ENCODE peak calls at places on chromosomes 3 and 15, in five cellular contexts. O, I, G, M and Q are unnamed samples.

GRCh38 chr3:123258811-123259420 is 57.2 kb downstream of the SEC22A start:
- DNase-seq in O (no peak), I (no peak), G (no peak), M (peak), Q (peak)

GRCh38 chr3:169699536-169700050 is 36.1 kb upstream of the MECOM start:
- DNase-seq in O (no peak), I (no peak), G (peak), M (peak), Q (no peak)

GRCh38 chr15:67125589-67126502 is 60.4 kb downstream of the SMAD3 start:
- DNase-seq in O (no peak), I (no peak), G (peak), M (peak), Q (peak)

GRCh38 chr15:43226436-43227305 is 5.9 kb upstream of the EPB42 start:
- DNase-seq in O (no peak), I (no peak), G (no peak), M (no peak), Q (no peak)

GRCh38 chr15:100180921-100181320 is 160.9 kb downstream of the ADAMTS17 start:
- DNase-seq in O (no peak), I (no peak), G (no peak), M (no peak), Q (no peak)

GRCh38 chr15:93986400-93986984 is 244.9 kb upstream of the MCTP2 start:
- DNase-seq in O (no peak), I (no peak), G (no peak), M (no peak), Q (no peak)

GRCh38 chr3:152352559-152352958 is 83.8 kb downstream of the MBNL1 start:
- DNase-seq in O (no peak), I (no peak), G (no peak), M (peak), Q (peak)

GRCh38 chr3:11591401-11592266 is 52.1 kb downstream of the VGLL4 start:
- DNase-seq in O (no peak), I (no peak), G (no peak), M (peak), Q (peak)

GRCh38 chr15:90838066-90838465 is 30.3 kb upstream of the FURIN start:
- DNase-seq in O (peak), I (no peak), G (no peak), M (no peak), Q (no peak)

GRCh38 chr15:67103869-67104268 is 38.5 kb downstream of the SMAD3 start:
- DNase-seq in O (no peak), I (no peak), G (no peak), M (peak), Q (no peak)

GRCh38 chr15:75309711-75310110 is 26.2 kb upstream of the COMMD4 start:
- DNase-seq in O (no peak), I (no peak), G (no peak), M (no peak), Q (peak)

GRCh38 chr15:69160976-69161877 is 792 bp downstream of the GLCE start:
- DNase-seq in O (peak), I (peak), G (no peak), M (no peak), Q (peak)

GRCh38 chr15:88657326-88658069 is 18.7 kb downstream of the ISG20 start:
- DNase-seq in O (no peak), I (peak), G (peak), M (peak), Q (peak)

GRCh38 chr3:179179979-179180758 is 32.0 kb downstream of the PIK3CA start:
- DNase-seq in O (no peak), I (no peak), G (no peak), M (peak), Q (peak)

GRCh38 chr3:112390783-112391641 is 58.1 kb downstream of the CD200 start:
- DNase-seq in O (no peak), I (no peak), G (no peak), M (peak), Q (peak)

GRCh38 chr3:101850327-101851048 is 1.2 kb downstream of the NFKBIZ start:
- DNase-seq in O (no peak), I (no peak), G (no peak), M (peak), Q (peak)

GRCh38 chr3:124229407-124229806 is 237.5 kb upstream of the ROPN1 start:
- DNase-seq in O (no peak), I (no peak), G (peak), M (no peak), Q (no peak)

GRCh38 chr3:81249540-81250029 is 511.9 kb downstream of the GBE1 start:
- DNase-seq in O (no peak), I (no peak), G (no peak), M (peak), Q (peak)

GRCh38 chr15:62940755-62941361 is 101.7 kb upstream of the TPM1 start:
- DNase-seq in O (no peak), I (no peak), G (peak), M (peak), Q (peak)

GRCh38 chr15:67187351-67187854 is 67.1 kb downstream of the AAGAB start:
- DNase-seq in O (no peak), I (no peak), G (no peak), M (no peak), Q (peak)

GRCh38 chr15:60062826-60063225 is 58.7 kb downstream of the FOXB1 start:
- DNase-seq in O (no peak), I (no peak), G (peak), M (no peak), Q (peak)

GRCh38 chr3:112117826-112118571 is 15.0 kb downstream of the GCSAM start:
- DNase-seq in O (no peak), I (no peak), G (peak), M (no peak), Q (no peak)

GRCh38 chr3:14989943-14990753 is 42.8 kb downstream of the NR2C2 start:
- DNase-seq in O (no peak), I (no peak), G (no peak), M (peak), Q (peak)

GRCh38 chr15:91853968-91854943 is 748 bp downstream of the SLCO3A1 start:
- DNase-seq in O (no peak), I (peak), G (peak), M (no peak), Q (peak)

GRCh38 chr15:79811406-79812405 is 85.1 kb downstream of the MTHFS start:
- DNase-seq in O (no peak), I (no peak), G (no peak), M (no peak), Q (peak)

GRCh38 chr15:91271565-91272153 is 171.6 kb downstream of the SV2B start:
- DNase-seq in O (no peak), I (peak), G (no peak), M (peak), Q (peak)

GRCh38 chr15:99546436-99547100 is 19.2 kb upstream of the MEF2A start:
- DNase-seq in O (no peak), I (no peak), G (no peak), M (no peak), Q (no peak)

GRCh38 chr3:78427303-78427702 is 1340.5 kb downstream of the ROBO1 start:
- DNase-seq in O (no peak), I (no peak), G (no peak), M (no peak), Q (peak)

GRCh38 chr3:52177701-52178042 is 20.3 kb upstream of the ALAS1 start:
- DNase-seq in O (no peak), I (no peak), G (no peak), M (no peak), Q (no peak)

GRCh38 chr3:52178537-52178936 is 19.4 kb upstream of the ALAS1 start:
- DNase-seq in O (no peak), I (no peak), G (no peak), M (no peak), Q (no peak)

GRCh38 chr3:52175416-52176187 is 21.4 kb upstream of the POC1A start:
- DNase-seq in O (no peak), I (no peak), G (no peak), M (no peak), Q (no peak)

GRCh38 chr3:52176188-52176752 is 21.7 kb upstream of the ALAS1 start:
- DNase-seq in O (no peak), I (no peak), G (no peak), M (no peak), Q (no peak)

GRCh38 chr3:52176951-52177700 is 20.8 kb upstream of the ALAS1 start:
- DNase-seq in O (no peak), I (no peak), G (no peak), M (no peak), Q (no peak)
- TF ChIP-seq CTCF in O (no peak), I (no peak), G (no peak), M (no peak), Q (no peak)

DNA sequence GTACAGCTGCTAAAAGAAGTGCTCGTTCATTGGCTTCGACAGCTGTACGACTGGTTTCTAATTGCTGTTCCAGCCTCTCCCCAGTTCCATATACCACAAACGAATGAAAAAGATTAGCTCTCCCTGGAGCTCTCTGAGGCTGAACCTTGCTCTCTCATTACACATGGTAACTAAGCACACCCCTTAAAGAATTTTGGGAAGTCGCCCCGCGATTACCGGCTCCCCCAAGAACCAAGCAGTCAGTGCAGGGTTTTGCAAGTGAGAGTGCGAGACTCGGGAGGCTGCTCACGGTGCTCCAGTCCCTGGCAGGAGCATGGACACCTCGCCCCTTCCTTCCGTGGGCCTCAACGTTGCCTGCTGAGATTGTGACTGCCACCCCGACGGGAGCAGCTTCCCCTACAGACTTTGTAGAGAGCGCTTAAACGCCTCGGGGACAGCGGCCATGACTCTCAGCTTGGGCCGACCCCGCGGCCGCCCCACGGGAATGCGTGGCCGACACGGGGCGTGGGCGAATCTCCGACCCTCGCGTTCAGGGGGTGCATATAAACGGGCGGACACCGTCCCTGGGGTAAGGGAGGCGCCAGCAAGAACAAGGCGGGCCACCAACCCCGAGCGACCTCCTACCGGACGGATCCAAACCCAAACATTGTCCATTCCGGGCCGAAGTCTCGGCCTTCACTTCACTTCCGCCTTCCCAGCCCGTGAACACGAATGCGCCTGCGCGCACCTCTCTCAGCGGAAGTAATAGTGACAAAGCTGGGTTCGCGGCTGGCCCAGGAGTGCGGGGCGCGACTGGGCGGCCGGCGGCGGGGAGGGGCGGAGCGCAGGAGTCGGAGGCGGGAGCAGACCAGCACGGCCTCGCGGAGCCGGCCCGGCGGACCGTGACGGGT is at the start of gene ATP2C1:
- DNase-seq in O (peak), I (peak), G (peak), M (peak), Q (peak)
- TF ChIP-seq CTCF in O (no peak), I (peak), G (no peak), M (no peak), Q (peak)

DNA sequence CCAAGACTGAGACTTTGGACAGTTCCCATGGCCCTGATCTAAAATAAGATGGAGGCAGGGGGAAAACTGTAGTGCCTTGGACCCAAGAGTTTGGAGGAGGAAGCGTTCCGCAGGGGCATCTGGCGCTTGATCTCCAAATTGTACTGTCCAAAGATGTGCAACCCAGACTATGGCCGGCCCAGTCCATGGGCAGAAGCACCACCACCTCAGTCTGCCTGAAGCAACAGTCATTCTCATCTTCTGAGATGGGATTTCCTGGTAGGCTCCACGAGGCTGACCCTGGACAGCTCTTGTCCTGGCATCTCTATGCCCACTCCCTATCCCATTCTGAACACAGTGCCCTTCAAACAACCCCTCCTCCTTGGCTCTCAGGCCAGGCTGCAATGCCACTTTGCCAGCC is 3.6 kb downstream of the INSYN1 start:
- DNase-seq in O (no peak), I (no peak), G (no peak), M (no peak), Q (no peak)
- TF ChIP-seq CTCF in O (no peak), I (no peak), G (no peak), M (no peak), Q (no peak)

GRCh38 chr3:53046171-53047170 is 598 bp upstream of the SFMBT1 start:
- DNase-seq in O (peak), I (peak), G (peak), M (peak), Q (peak)
- TF ChIP-seq CTCF in O (no peak), I (peak), G (peak), M (peak), Q (peak)

GRCh38 chr3:131194816-131195215 is 168.1 kb downstream of the NEK11 start:
- DNase-seq in O (no peak), I (no peak), G (no peak), M (no peak), Q (no peak)

GRCh38 chr3:131192701-131193100 is 166.0 kb downstream of the NEK11 start:
- DNase-seq in O (no peak), I (no peak), G (no peak), M (no peak), Q (no peak)

GRCh38 chr3:131193671-131194291 is 167.1 kb downstream of the NEK11 start:
- DNase-seq in O (no peak), I (no peak), G (no peak), M (no peak), Q (peak)
- TF ChIP-seq CTCF in O (no peak), I (no peak), G (no peak), M (no peak), Q (peak)

DNA sequence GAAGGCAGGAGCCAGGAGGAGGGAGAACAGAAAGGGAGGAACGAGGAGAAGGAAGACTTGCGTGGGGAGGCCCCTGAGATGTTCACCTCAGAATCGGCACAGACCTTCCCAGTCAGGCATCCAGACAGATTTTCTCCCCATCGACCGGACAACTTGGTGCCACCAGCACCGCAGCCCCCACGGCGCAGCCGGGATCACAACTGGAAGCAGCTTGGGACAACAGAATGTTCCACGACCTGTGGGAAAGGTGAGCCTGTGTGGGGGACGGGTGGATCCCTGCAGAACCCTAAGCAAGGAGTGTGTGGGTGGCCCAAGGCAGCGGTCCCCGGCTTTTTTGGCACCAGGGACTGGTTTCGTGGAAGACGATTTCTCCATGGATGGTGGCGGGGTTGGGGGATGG is 72.6 kb upstream of the NR2E3 start:
- DNase-seq in O (no peak), I (no peak), G (no peak), M (no peak), Q (no peak)
- TF ChIP-seq CTCF in O (no peak), I (no peak), G (no peak), M (no peak), Q (no peak)

DNA sequence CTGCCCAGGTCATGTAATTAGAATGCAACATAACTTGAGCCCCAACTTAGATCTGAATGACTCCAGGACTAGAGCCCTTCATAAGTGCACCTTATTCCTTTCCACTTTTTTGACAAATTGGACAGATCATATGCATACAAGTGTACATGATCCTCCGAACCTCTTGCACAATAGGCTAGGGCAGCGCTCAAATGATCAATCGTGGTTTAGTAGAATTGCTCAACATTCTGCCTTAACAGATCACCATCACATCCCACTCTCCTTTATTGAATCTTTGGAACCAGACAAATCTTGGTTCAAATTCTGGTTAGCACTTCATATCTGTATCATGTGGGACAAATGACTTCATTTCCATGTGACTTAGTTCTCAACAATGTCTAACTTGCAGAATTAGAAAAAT is 106.8 kb upstream of the CDIN1 start:
- DNase-seq in O (no peak), I (no peak), G (no peak), M (no peak), Q (no peak)
- TF ChIP-seq CTCF in O (no peak), I (no peak), G (no peak), M (no peak), Q (no peak)

DNA sequence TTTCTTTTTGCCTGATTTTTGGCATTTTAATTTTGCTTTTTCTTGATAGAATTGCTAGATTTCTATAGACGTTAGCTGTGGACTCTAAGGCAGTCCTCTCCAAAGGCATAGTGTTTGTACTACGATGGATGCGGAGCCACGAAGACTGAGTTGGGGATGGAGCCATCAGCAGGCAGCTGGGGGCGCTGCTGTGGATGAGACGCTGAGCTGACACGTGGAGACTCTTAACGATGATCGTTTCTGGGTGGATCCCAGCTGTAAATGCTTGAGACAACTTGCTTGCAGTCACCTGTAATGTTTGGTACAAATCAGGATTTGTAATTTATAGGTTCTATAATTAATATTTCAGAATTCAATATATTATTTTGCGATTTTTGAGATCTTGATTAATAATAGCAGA is 13.3 kb upstream of the PPP1R2 start:
- DNase-seq in O (no peak), I (no peak), G (no peak), M (no peak), Q (no peak)
- TF ChIP-seq CTCF in O (no peak), I (peak), G (no peak), M (peak), Q (peak)

GRCh38 chr3:117611242-117611641 is 901.7 kb downstream of the TUSC7 start:
- DNase-seq in O (no peak), I (no peak), G (no peak), M (no peak), Q (no peak)

GRCh38 chr3:117618462-117618861 is 908.9 kb downstream of the TUSC7 start:
- DNase-seq in O (no peak), I (no peak), G (no peak), M (no peak), Q (no peak)

GRCh38 chr3:117619805-117620204 is 910.2 kb downstream of the TUSC7 start:
- DNase-seq in O (no peak), I (no peak), G (no peak), M (no peak), Q (no peak)

GRCh38 chr3:117616213-117616612 is 906.6 kb downstream of the TUSC7 start:
- DNase-seq in O (no peak), I (no peak), G (no peak), M (no peak), Q (peak)
- TF ChIP-seq CTCF in O (no peak), I (no peak), G (no peak), M (no peak), Q (peak)

GRCh38 chr3:156455839-156456238 is 99.1 kb downstream of the SSR3 start:
- DNase-seq in O (no peak), I (no peak), G (no peak), M (no peak), Q (no peak)

GRCh38 chr3:156448300-156448699 is 106.6 kb downstream of the SSR3 start:
- DNase-seq in O (no peak), I (no peak), G (no peak), M (peak), Q (peak)

GRCh38 chr3:156445117-156445968 is 109.6 kb downstream of the SSR3 start:
- DNase-seq in O (no peak), I (no peak), G (no peak), M (no peak), Q (peak)

GRCh38 chr3:156449712-156450574 is 105.0 kb downstream of the SSR3 start:
- DNase-seq in O (no peak), I (no peak), G (no peak), M (peak), Q (peak)
- TF ChIP-seq CTCF in O (no peak), I (peak), G (peak), M (peak), Q (peak)